ENCODE peak calls at places on chromosomes 3 and 15, in six cellular contexts. O is NCI-H2107; E is anterior cingulate cortex; X is KG1; C is stimulated activated CD4-positive, alpha-beta T cell treated with anti-CD3 and anti-CD28 coated beads, TNF-alpha, amount 100 ng/mL, for 1 hour; S is type B pancreatic cell. K is an unnamed sample.

GRCh38 chr15:76060098-76060989 is 559 bp downstream of the TMEM266 start:
- DNase-seq in O (no peak), E (no peak), X (no peak), C (no peak), S (no peak), K (no peak)

GRCh38 chr3:69748503-69748902 is 9.2 kb downstream of the MITF start:
- DNase-seq in O (no peak), E (no peak), X (no peak), C (no peak), S (no peak), K (no peak)

GRCh38 chr15:63322541-63322940 is 45.1 kb downstream of the APH1B start:
- DNase-seq in O (no peak), E (no peak), X (no peak), C (no peak), S (no peak), K (no peak)

GRCh38 chr3:184336484-184337230 is 743 bp upstream of the FAM131A start:
- DNase-seq in O (no peak), E (no peak), X (no peak), C (no peak), S (no peak), K (peak)

GRCh38 chr3:12060139-12060831 is 56.1 kb downstream of the SYN2 start:
- DNase-seq in O (no peak), E (no peak), X (no peak), C (no peak), S (no peak), K (no peak)

GRCh38 chr15:41490355-41490754 is 3.3 kb upstream of the ITPKA start:
- DNase-seq in O (no peak), E (no peak), X (no peak), C (no peak), S (no peak), K (peak)

GRCh38 chr15:33341943-33342342 is 31.2 kb downstream of the RYR3 start:
- DNase-seq in O (no peak), E (no peak), X (no peak), C (no peak), S (no peak), K (no peak)

GRCh38 chr3:100183608-100184125 is 69.4 kb upstream of the FILIP1L start:
- DNase-seq in O (no peak), E (no peak), X (no peak), C (no peak), S (no peak), K (no peak)

GRCh38 chr3:188929138-188929537 is 242.6 kb upstream of the TPRG1 start:
- DNase-seq in O (no peak), E (no peak), X (no peak), C (no peak), S (no peak), K (peak)

GRCh38 chr3:130242850-130243569 is 102.5 kb upstream of the COL6A5 start:
- DNase-seq in O (no peak), E (no peak), X (no peak), C (no peak), S (no peak), K (peak)

GRCh38 chr3:166560253-166560652 is 723.0 kb upstream of the BCHE start:
- DNase-seq in O (no peak), E (no peak), X (no peak), C (no peak), S (no peak), K (no peak)

GRCh38 chr3:69390771-69391170 is 4.9 kb upstream of the FRMD4B start:
- DNase-seq in O (no peak), E (no peak), X (no peak), C (no peak), S (no peak), K (no peak)

GRCh38 chr3:196023947-196024346 is 57.9 kb downstream of the TFRC start:
- DNase-seq in O (no peak), E (no peak), X (no peak), C (no peak), S (no peak), K (no peak)

GRCh38 chr3:35492846-35493245 is 146.5 kb upstream of the ARPP21 start:
- DNase-seq in O (no peak), E (no peak), X (no peak), C (no peak), S (no peak), K (no peak)

GRCh38 chr3:186746008-186746407 is 28.8 kb downstream of the KNG1 start:
- DNase-seq in O (no peak), E (no peak), X (peak), C (no peak), S (no peak), K (peak)

GRCh38 chr3:49219132-49219531 is 47.7 kb downstream of the KLHDC8B start:
- DNase-seq in O (no peak), E (no peak), X (no peak), C (no peak), S (no peak), K (no peak)

GRCh38 chr15:85551221-85551832 is 170.9 kb downstream of the AKAP13 start:
- DNase-seq in O (no peak), E (no peak), X (no peak), C (no peak), S (no peak), K (peak)

GRCh38 chr3:161069441-161070251 is 35.5 kb downstream of the B3GALNT1 start:
- DNase-seq in O (peak), E (no peak), X (peak), C (no peak), S (no peak), K (peak)

GRCh38 chr3:195078891-195079440 is 192.0 kb downstream of the XXYLT1 start:
- DNase-seq in O (no peak), E (no peak), X (no peak), C (no peak), S (no peak), K (no peak)

GRCh38 chr3:141659821-141660597 is 78.1 kb upstream of the RNF7 start:
- DNase-seq in O (peak), E (peak), X (no peak), C (no peak), S (peak), K (peak)

GRCh38 chr3:112129925-112130637 is 3.0 kb downstream of the GCSAM start:
- DNase-seq in O (no peak), E (no peak), X (no peak), C (no peak), S (no peak), K (no peak)

GRCh38 chr15:48250640-48251076 is 44.6 kb downstream of the SLC12A1 start:
- DNase-seq in O (no peak), E (no peak), X (peak), C (no peak), S (no peak), K (peak)

GRCh38 chr3:37989821-37990480 is 635 bp upstream of the VILL start:
- DNase-seq in O (no peak), E (no peak), X (no peak), C (no peak), S (no peak), K (no peak)

GRCh38 chr3:36394176-36394575 is 13.9 kb downstream of the STAC start:
- DNase-seq in O (no peak), E (no peak), X (no peak), C (no peak), S (no peak), K (peak)

K was measured in mammary epithelial cell.